ENCODE peak calls at places on chromosomes 5 and 9, in six cellular contexts. One of them, this sample, is unnamed.

GRCh38 chr5:102778478-102778877 is 23.4 kb downstream of the PAM start:
- DNase-seq in CD8-positive, alpha-beta T cell: no peak
- DNase-seq in bronchial epithelial cell: peak; percentile 46
- DNase-seq in foreskin fibroblast: peak; percentile 73
- DNase-seq in tibial artery: no peak
- DNase-seq in adipocyte: peak; percentile 90
- DNase-seq in this sample: no peak

GRCh38 chr5:141135718-141136266 is 786 bp downstream of the PCDHB5 start:
- DNase-seq in CD8-positive, alpha-beta T cell: no peak
- DNase-seq in bronchial epithelial cell: no peak
- DNase-seq in foreskin fibroblast: no peak
- DNase-seq in tibial artery: no peak
- DNase-seq in adipocyte: no peak
- DNase-seq in this sample: no peak

GRCh38 chr5:148336704-148337435 is 1.5 kb downstream of the SPINK9 start:
- DNase-seq in CD8-positive, alpha-beta T cell: no peak
- DNase-seq in bronchial epithelial cell: peak; percentile 48
- DNase-seq in foreskin fibroblast: no peak
- DNase-seq in tibial artery: no peak
- DNase-seq in adipocyte: no peak
- DNase-seq in this sample: no peak

GRCh38 chr5:66554211-66554610 is 42.0 kb upstream of the MAST4 start:
- DNase-seq in CD8-positive, alpha-beta T cell: no peak
- DNase-seq in bronchial epithelial cell: peak; percentile 99
- DNase-seq in foreskin fibroblast: no peak
- DNase-seq in tibial artery: no peak
- DNase-seq in adipocyte: no peak
- DNase-seq in this sample: peak; percentile 12

GRCh38 chr5:112143684-112144083 is 275.4 kb downstream of the EPB41L4A start:
- DNase-seq in CD8-positive, alpha-beta T cell: no peak
- DNase-seq in bronchial epithelial cell: no peak
- DNase-seq in foreskin fibroblast: no peak
- DNase-seq in tibial artery: no peak
- DNase-seq in adipocyte: peak; percentile 11
- DNase-seq in this sample: no peak

GRCh38 chr5:24850911-24851310 is 206.1 kb upstream of the CDH10 start:
- DNase-seq in CD8-positive, alpha-beta T cell: no peak
- DNase-seq in bronchial epithelial cell: no peak
- DNase-seq in foreskin fibroblast: no peak
- DNase-seq in tibial artery: no peak
- DNase-seq in adipocyte: no peak
- DNase-seq in this sample: no peak

GRCh38 chr5:84585218-84585617 is 200.5 kb upstream of the EDIL3 start:
- DNase-seq in CD8-positive, alpha-beta T cell: no peak
- DNase-seq in bronchial epithelial cell: no peak
- DNase-seq in foreskin fibroblast: no peak
- DNase-seq in tibial artery: no peak
- DNase-seq in adipocyte: no peak
- DNase-seq in this sample: no peak

GRCh38 chr9:130379649-130379970 is 65.2 kb upstream of the ASS1 start:
- DNase-seq in CD8-positive, alpha-beta T cell: no peak
- DNase-seq in bronchial epithelial cell: no peak
- DNase-seq in foreskin fibroblast: no peak
- DNase-seq in tibial artery: no peak
- DNase-seq in adipocyte: no peak
- DNase-seq in this sample: no peak

GRCh38 chr5:55816342-55816741 is 34.8 kb upstream of the IL31RA start:
- DNase-seq in CD8-positive, alpha-beta T cell: no peak
- DNase-seq in bronchial epithelial cell: peak; percentile 71
- DNase-seq in foreskin fibroblast: peak; percentile 91
- DNase-seq in tibial artery: no peak
- DNase-seq in adipocyte: peak; percentile 83
- DNase-seq in this sample: no peak

GRCh38 chr9:93813221-93813620 is 141.9 kb downstream of the BARX1 start:
- DNase-seq in CD8-positive, alpha-beta T cell: no peak
- DNase-seq in bronchial epithelial cell: no peak
- DNase-seq in foreskin fibroblast: no peak
- DNase-seq in tibial artery: no peak
- DNase-seq in adipocyte: no peak
- DNase-seq in this sample: no peak

DNA sequence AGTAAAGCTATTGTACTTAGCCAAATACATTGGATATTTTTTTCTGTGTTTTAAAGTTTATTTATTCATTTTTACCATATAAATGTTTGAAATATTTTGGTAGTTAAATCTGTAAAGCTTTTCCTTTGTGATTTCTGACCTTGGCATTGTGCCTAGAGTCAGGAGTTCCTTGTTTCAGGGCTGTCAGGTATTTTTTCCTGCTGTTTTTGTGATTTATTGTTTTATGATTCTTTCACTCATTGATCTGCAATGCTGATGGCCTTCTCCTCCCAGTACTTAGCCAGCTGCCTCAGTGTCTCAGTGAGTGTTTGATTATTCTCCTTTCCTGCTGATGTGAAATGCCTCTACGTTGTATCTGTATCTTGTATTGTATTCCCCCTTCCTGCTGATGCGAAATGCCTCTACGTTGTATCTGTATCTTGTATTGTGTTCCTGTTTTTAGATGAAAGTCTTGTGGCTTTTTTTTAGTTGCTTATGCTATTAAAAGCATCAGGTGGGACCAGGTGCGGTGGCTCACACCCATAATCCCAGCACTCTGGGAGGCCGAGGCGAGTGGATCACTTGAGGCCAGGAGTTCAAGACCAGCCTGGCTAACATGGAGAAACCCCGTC is 61.0 kb downstream of the EHMT1 start:
- DNase-seq in CD8-positive, alpha-beta T cell: no peak
- DNase-seq in bronchial epithelial cell: no peak
- DNase-seq in foreskin fibroblast: no peak
- DNase-seq in tibial artery: peak; percentile 17
- DNase-seq in adipocyte: no peak
- DNase-seq in this sample: no peak
- H3K4me3 ChIP-seq in CD8-positive, alpha-beta T cell: no peak overlapping the region
- H3K4me3 ChIP-seq in bronchial epithelial cell: no peak overlapping the region
- H3K4me3 ChIP-seq in foreskin fibroblast: no peak overlapping the region
- H3K4me3 ChIP-seq in tibial artery: no peak overlapping the region
- H3K4me3 ChIP-seq in adipocyte: no peak overlapping the region
- H3K4me3 ChIP-seq in this sample: no peak overlapping the region

GRCh38 chr9:70012569-70012968 is 31.1 kb upstream of the MAMDC2 start:
- DNase-seq in CD8-positive, alpha-beta T cell: no peak
- DNase-seq in bronchial epithelial cell: no peak
- DNase-seq in foreskin fibroblast: no peak
- DNase-seq in tibial artery: no peak
- DNase-seq in adipocyte: no peak
- DNase-seq in this sample: no peak
- H3K4me3 ChIP-seq in CD8-positive, alpha-beta T cell: no peak overlapping the region
- H3K4me3 ChIP-seq in bronchial epithelial cell: no peak overlapping the region
- H3K4me3 ChIP-seq in foreskin fibroblast: no peak overlapping the region
- H3K4me3 ChIP-seq in tibial artery: no peak overlapping the region
- H3K4me3 ChIP-seq in adipocyte: no peak overlapping the region
- H3K4me3 ChIP-seq in this sample: no peak overlapping the region

GRCh38 chr5:95219411-95219810 is 65.5 kb downstream of the MCTP1 start:
- DNase-seq in CD8-positive, alpha-beta T cell: no peak
- DNase-seq in bronchial epithelial cell: no peak
- DNase-seq in foreskin fibroblast: no peak
- DNase-seq in tibial artery: no peak
- DNase-seq in adipocyte: no peak
- DNase-seq in this sample: no peak
- H3K4me3 ChIP-seq in CD8-positive, alpha-beta T cell: no peak overlapping the region
- H3K4me3 ChIP-seq in bronchial epithelial cell: no peak overlapping the region
- H3K4me3 ChIP-seq in foreskin fibroblast: no peak overlapping the region
- H3K4me3 ChIP-seq in tibial artery: no peak overlapping the region
- H3K4me3 ChIP-seq in adipocyte: no peak overlapping the region
- H3K4me3 ChIP-seq in this sample: no peak overlapping the region

DNA sequence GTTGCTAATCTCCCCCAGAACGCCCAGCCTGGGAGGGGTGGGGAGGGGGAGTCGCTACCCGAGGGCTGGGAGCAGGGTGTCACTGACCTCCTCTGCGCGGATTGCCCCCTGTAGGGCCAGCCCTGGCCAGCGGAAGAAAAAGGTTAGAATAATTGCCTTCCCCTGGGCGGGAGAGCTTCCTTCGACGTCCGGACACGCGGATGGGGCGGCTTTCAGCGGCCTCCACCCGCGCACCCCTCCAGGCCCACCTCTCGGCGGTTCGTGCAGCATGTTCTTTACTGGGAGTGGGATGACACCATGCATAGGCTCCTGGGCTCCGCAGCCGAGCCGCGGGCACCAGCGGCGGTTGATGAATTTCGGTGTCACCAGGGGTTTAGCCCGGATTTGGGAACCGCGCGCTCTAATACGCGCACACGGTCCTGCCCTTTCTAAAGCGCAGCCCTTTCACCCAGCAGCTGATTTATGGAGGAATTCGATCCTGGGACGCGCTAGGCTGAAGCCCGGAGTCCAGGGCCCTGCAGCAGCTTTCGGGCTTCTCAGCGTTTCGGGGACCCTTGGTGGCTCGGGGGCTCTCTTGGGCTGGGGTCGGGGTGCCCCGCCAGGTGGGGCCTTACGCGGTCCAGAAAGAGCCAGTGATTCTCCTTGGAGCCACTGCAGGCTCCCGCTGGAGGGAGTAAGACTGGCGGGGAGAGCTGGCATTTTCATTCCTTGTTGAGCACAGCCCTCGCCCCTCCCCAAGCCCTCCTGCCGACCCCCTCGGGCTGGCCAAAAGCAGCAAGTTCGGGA is 10.1 kb downstream of the LMX1B start:
- DNase-seq in CD8-positive, alpha-beta T cell: no peak
- DNase-seq in bronchial epithelial cell: no peak
- DNase-seq in foreskin fibroblast: no peak
- DNase-seq in tibial artery: no peak
- DNase-seq in adipocyte: no peak
- DNase-seq in this sample: no peak
- H3K4me3 ChIP-seq in CD8-positive, alpha-beta T cell: no peak overlapping the region
- H3K4me3 ChIP-seq in bronchial epithelial cell: no peak overlapping the region
- H3K4me3 ChIP-seq in foreskin fibroblast: no peak overlapping the region
- H3K4me3 ChIP-seq in tibial artery: no peak overlapping the region
- H3K4me3 ChIP-seq in adipocyte: no peak overlapping the region
- H3K4me3 ChIP-seq in this sample: no peak overlapping the region

DNA sequence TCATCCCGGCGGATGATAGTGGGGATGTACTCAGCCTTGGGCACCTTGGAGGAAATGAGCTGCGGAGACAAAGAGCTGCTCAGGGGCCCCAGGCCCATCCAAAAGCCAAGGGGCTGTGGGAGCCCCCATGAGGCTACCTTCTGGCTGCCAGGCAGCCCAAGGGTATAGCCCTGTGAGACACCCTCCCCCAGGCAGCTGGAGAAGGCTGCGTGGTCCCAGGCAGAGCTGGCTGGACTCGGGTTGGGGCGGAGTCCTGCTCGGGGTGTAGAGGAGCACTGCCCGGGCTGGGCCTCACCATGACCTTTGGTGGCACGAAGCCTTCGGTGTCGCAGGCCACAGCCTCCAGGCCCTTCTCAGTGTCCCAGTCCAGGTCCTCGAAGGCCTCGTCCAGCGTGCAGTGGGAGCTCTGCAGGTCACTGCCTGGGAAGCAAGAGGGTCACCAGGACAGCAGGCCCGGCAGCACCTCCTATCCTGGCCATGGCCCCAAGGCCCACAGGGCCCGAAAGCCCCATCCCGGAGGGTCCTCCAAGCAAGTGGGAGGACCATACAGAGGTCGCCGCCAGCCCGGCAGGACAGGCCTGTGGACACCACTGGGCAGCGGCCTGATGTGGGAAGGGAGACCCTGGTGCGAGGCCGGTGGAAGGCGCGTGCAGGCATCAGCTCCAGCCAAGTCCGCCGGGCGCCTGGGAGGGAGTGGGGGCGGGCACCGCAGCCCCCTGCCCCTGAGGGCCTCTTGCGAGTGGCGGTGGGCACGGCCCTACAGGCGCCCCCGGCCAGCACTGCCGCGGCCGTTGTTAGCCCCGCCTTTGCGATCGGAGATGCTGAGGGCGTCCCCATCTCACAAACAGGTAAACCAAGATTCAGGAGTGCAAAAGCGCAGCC is 6.1 kb downstream of the NSMF start:
- DNase-seq in CD8-positive, alpha-beta T cell: peak; percentile 12
- DNase-seq in bronchial epithelial cell: no peak
- DNase-seq in foreskin fibroblast: no peak
- DNase-seq in tibial artery: peak; percentile 72
- DNase-seq in adipocyte: no peak
- DNase-seq in this sample: no peak
- H3K4me3 ChIP-seq in CD8-positive, alpha-beta T cell: no peak overlapping the region
- H3K4me3 ChIP-seq in bronchial epithelial cell: peak overlapping the region; percentile 38
- H3K4me3 ChIP-seq in foreskin fibroblast: peak overlapping the region; percentile 32
- H3K4me3 ChIP-seq in tibial artery: no peak overlapping the region
- H3K4me3 ChIP-seq in adipocyte: no peak overlapping the region
- H3K4me3 ChIP-seq in this sample: no peak overlapping the region

GRCh38 chr5:159331099-159331973 is 1.0 kb upstream of the IL12B start:
- DNase-seq in CD8-positive, alpha-beta T cell: peak; percentile 80
- DNase-seq in bronchial epithelial cell: peak; percentile 31
- DNase-seq in foreskin fibroblast: peak; percentile 60
- DNase-seq in tibial artery: peak; percentile 72
- DNase-seq in adipocyte: peak; percentile 72
- DNase-seq in this sample: no peak
- H3K4me3 ChIP-seq in CD8-positive, alpha-beta T cell: peak overlapping the region; percentile 42
- H3K4me3 ChIP-seq in bronchial epithelial cell: peak overlapping the region; percentile 48
- H3K4me3 ChIP-seq in foreskin fibroblast: peak overlapping the region; percentile 45
- H3K4me3 ChIP-seq in tibial artery: peak overlapping the region; percentile 49
- H3K4me3 ChIP-seq in adipocyte: peak overlapping the region; percentile 71
- H3K4me3 ChIP-seq in this sample: peak overlapping the region; percentile 41

GRCh38 chr5:15620501-15620900 is 120.5 kb downstream of the FBXL7 start:
- DNase-seq in CD8-positive, alpha-beta T cell: no peak
- DNase-seq in bronchial epithelial cell: peak; percentile 34
- DNase-seq in foreskin fibroblast: peak; percentile 79
- DNase-seq in tibial artery: peak; percentile 88
- DNase-seq in adipocyte: peak; percentile 44
- DNase-seq in this sample: no peak
- H3K4me3 ChIP-seq in CD8-positive, alpha-beta T cell: no peak overlapping the region
- H3K4me3 ChIP-seq in bronchial epithelial cell: no peak overlapping the region
- H3K4me3 ChIP-seq in foreskin fibroblast: peak overlapping the region; percentile 1
- H3K4me3 ChIP-seq in tibial artery: peak overlapping the region; percentile 29
- H3K4me3 ChIP-seq in adipocyte: peak overlapping the region; percentile 60
- H3K4me3 ChIP-seq in this sample: no peak overlapping the region

DNA sequence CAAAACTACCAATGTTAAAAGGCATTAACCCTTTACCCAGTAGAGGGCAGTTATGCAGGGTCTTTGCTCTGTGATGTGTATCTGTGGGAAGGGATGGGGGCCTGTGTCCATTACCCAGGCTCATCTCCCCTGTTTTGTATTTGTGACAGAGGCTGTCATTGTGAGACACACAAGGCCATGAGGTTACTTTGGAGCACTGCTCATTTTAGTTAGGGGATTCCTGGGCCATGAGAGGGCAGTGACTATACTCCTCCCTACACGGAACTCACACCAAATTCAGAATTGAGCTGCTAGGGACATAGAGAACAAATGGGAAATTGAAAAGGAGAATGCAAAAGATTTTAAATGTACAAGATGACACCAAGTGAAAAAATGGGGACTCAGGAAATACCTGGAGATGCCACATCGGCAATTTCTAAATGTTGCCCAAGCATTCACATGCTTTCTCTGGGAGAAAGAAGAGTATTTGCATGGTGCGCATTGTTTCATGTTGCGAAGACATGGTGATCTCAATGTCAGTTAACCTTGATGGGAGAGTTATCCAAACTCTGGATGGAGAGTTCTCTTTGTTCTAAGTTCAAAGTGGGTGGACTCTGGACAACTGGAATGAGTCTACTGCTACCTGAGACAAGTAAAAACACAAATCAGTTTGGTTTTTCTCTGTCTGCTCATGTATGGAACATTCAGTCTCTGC is 32.5 kb downstream of the C9orf152 start:
- DNase-seq in CD8-positive, alpha-beta T cell: no peak
- DNase-seq in bronchial epithelial cell: no peak
- DNase-seq in foreskin fibroblast: no peak
- DNase-seq in tibial artery: no peak
- DNase-seq in adipocyte: no peak
- DNase-seq in this sample: no peak
- H3K4me3 ChIP-seq in CD8-positive, alpha-beta T cell: no peak overlapping the region
- H3K4me3 ChIP-seq in bronchial epithelial cell: no peak overlapping the region
- H3K4me3 ChIP-seq in foreskin fibroblast: no peak overlapping the region
- H3K4me3 ChIP-seq in tibial artery: no peak overlapping the region
- H3K4me3 ChIP-seq in adipocyte: no peak overlapping the region
- H3K4me3 ChIP-seq in this sample: no peak overlapping the region

GRCh38 chr9:128218518-128219389 is 15.6 kb downstream of the DNM1 start:
- DNase-seq in CD8-positive, alpha-beta T cell: peak; percentile 90
- DNase-seq in bronchial epithelial cell: peak; percentile 97
- DNase-seq in foreskin fibroblast: peak; percentile 62
- DNase-seq in tibial artery: peak; percentile 94
- DNase-seq in adipocyte: peak; percentile 34
- DNase-seq in this sample: peak; percentile 94
- H3K4me3 ChIP-seq in CD8-positive, alpha-beta T cell: peak overlapping the region; percentile 64
- H3K4me3 ChIP-seq in bronchial epithelial cell: peak overlapping the region; percentile 43
- H3K4me3 ChIP-seq in foreskin fibroblast: no peak overlapping the region
- H3K4me3 ChIP-seq in tibial artery: peak overlapping the region; percentile 41
- H3K4me3 ChIP-seq in adipocyte: no peak overlapping the region
- H3K4me3 ChIP-seq in this sample: peak overlapping the region; percentile 53